ENCODE peak calls at places on chromosome 19, in eight cellular contexts. F is non-pigmented ciliary epithelial cell; E is progenitor cell of endocrine pancreas; O is AG10803; B is nephron progenitor cell; T is OCI-LY7; H is AG04449; Z is activated CD8-positive, alpha-beta memory T cell treated with anti-CD3 and anti-CD28 coated beads for 4 hours. L is an unnamed sample.

GRCh38 chr19:19276386-19276785 is 3.3 kb upstream of the TM6SF2 start:
- DNase-seq in Z (no peak), H (peak; percentile 33), E (no peak), B (no peak), T (no peak), O (peak; percentile 52), F (peak; percentile 79), L (no peak)

GRCh38 chr19:3670258-3670795 is 29.9 kb downstream of the PIP5K1C start:
- DNase-seq in O (peak; percentile 87), B (no peak), F (no peak), E (no peak), Z (no peak), H (no peak), T (no peak), L (peak; percentile 57)

GRCh38 chr19:54190942-54191670 is at the start of gene TSEN34:
- DNase-seq in H (no peak), E (peak; percentile 82), T (peak; percentile 93), F (no peak), Z (peak; percentile 68), O (peak; percentile 44), B (peak; percentile 90), L (peak; percentile 92)

GRCh38 chr19:29697523-29698261 is 17.4 kb downstream of the C19orf12 start:
- DNase-seq in E (no peak), O (no peak), F (no peak), H (no peak), Z (no peak), T (no peak), B (no peak), L (no peak)

GRCh38 chr19:41264581-41265375 is 606 bp downstream of the HNRNPUL1 start:
- DNase-seq in Z (no peak), E (peak; percentile 27), T (peak; percentile 64), B (peak; percentile 57), F (no peak), H (no peak), O (peak; percentile 44), L (peak; percentile 82)

GRCh38 chr19:55369651-55370304 is 485 bp downstream of the IL11 start:
- DNase-seq in F (no peak), T (no peak), H (no peak), O (peak; percentile 79), Z (no peak), E (no peak), B (peak; percentile 74), L (peak; percentile 89)

GRCh38 chr19:7641288-7642276 is 4.7 kb downstream of the STXBP2 start:
- DNase-seq in T (no peak), Z (no peak), B (no peak), E (no peak), H (no peak), O (no peak), F (no peak), L (no peak)

GRCh38 chr19:33509774-33510173 is 11.8 kb downstream of the PEPD start:
- DNase-seq in H (no peak), F (no peak), E (no peak), B (no peak), T (no peak), O (no peak), Z (no peak), L (peak; percentile 73)

L was measured in SJCRH30.